ENCODE peak calls at places on chromosomes 5 and 9, in four cellular contexts. Q, P, C and U are unnamed samples.

GRCh38 chr5:139751236-139751635 is 44.4 kb upstream of the PSD2 start:
- DNase-seq in C (no peak), P (no peak), Q (no peak), U (no peak)

GRCh38 chr5:32322882-32323281 is 10.1 kb upstream of the MTMR12 start:
- DNase-seq in P (no peak), Q (no peak), C (no peak), U (no peak)

GRCh38 chr5:68644971-68645370 is 429.4 kb downstream of the PIK3R1 start:
- DNase-seq in Q (peak), C (no peak), P (no peak), U (no peak)

GRCh38 chr5:34743878-34744277 is 87.8 kb downstream of the RAI14 start:
- DNase-seq in C (no peak), P (no peak), Q (no peak), U (no peak)

GRCh38 chr5:83744851-83745250 is 24.2 kb upstream of the HAPLN1 start:
- DNase-seq in C (no peak), Q (no peak), P (no peak), U (no peak)

GRCh38 chr5:121949885-121950284 is 11.9 kb upstream of the SRFBP1 start:
- DNase-seq in C (peak), Q (no peak), P (peak), U (peak)

GRCh38 chr5:153617190-153617589 is 126.7 kb downstream of the GRIA1 start:
- DNase-seq in P (no peak), C (no peak), Q (no peak), U (no peak)

GRCh38 chr5:124395899-124396298 is 350.5 kb downstream of the ZNF608 start:
- DNase-seq in P (no peak), Q (no peak), C (no peak), U (no peak)

GRCh38 chr9:92952861-92953620 is 5.7 kb downstream of the FGD3 start:
- DNase-seq in C (no peak), P (no peak), Q (no peak), U (no peak)

GRCh38 chr5:41527201-41527779 is 16.9 kb upstream of the PLCXD3 start:
- DNase-seq in Q (no peak), P (no peak), C (no peak), U (no peak)

GRCh38 chr9:137375321-137376058 is 47.5 kb downstream of the EXD3 start:
- DNase-seq in P (no peak), C (no peak), Q (no peak), U (no peak)

GRCh38 chr9:18941060-18941746 is 91.8 kb downstream of the SAXO1 start:
- DNase-seq in Q (no peak), P (no peak), C (no peak), U (no peak)

GRCh38 chr5:39080597-39081204 is 6.5 kb upstream of the RICTOR start:
- DNase-seq in P (peak), Q (no peak), C (peak), U (peak)

GRCh38 chr9:76576344-76576743 is 117.4 kb downstream of the GCNT1 start:
- DNase-seq in Q (peak), P (no peak), C (no peak), U (no peak)

GRCh38 chr5:179344301-179345178 is 721 bp downstream of the ADAMTS2 start:
- DNase-seq in Q (no peak), C (no peak), P (no peak), U (peak)

GRCh38 chr9:129587487-129588262 is 33.2 kb downstream of the C9orf50 start:
- DNase-seq in C (peak), Q (no peak), P (no peak), U (no peak)

GRCh38 chr9:108272350-108272899 is 583.4 kb downstream of the ACTL7B start:
- DNase-seq in C (peak), Q (no peak), P (peak), U (peak)

GRCh38 chr9:127223810-127224177 is 40.8 kb upstream of the GARNL3 start:
- DNase-seq in Q (no peak), P (no peak), C (no peak), U (peak)

GRCh38 chr9:73200694-73201432 is 49.2 kb downstream of the ANXA1 start:
- DNase-seq in P (peak), Q (no peak), C (peak), U (no peak)

GRCh38 chr5:158483202-158483870 is 616.4 kb downstream of the EBF1 start:
- DNase-seq in C (no peak), Q (no peak), P (no peak), U (no peak)
- TF ChIP-seq TCF7 in C (no peak), Q (no peak), P (no peak), U (no peak)

GRCh38 chr5:115291397-115291796 is 5.1 kb downstream of the CCDC112 start:
- DNase-seq in Q (no peak), P (no peak), C (no peak), U (no peak)

GRCh38 chr5:115284021-115284420 is 12.4 kb downstream of the CCDC112 start:
- DNase-seq in C (no peak), P (no peak), Q (no peak), U (no peak)

DNA sequence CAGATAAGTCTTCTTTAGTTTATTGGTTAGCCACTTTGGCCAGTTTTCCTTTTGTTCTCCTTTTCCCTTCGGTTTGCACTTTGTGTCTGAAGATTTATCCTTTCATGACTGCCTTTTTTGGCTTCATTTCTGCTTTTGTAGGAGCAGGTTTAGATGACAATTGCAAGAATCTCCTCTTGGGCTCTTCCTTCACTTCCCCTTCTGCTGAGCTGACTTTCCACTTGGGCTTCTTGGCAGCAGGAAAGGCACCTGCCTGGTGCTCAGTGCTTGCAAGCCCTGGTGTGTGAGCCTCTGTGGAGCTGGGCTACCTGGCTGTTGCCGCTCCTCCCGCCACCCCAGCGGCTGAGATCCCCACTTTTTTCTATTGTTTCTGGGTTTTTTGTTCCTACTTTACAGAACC is 7.3 kb downstream of the CCDC112 start:
- DNase-seq in Q (no peak), C (no peak), P (no peak), U (no peak)
- TF ChIP-seq TCF7 in Q (no peak), C (no peak), P (no peak), U (no peak)

GRCh38 chr5:173611706-173612105 is 4.7 kb downstream of the BOD1 start:
- DNase-seq in C (no peak), Q (no peak), P (no peak), U (no peak)
- TF ChIP-seq TCF7 in C (no peak), Q (no peak), P (no peak), U (no peak)

DNA sequence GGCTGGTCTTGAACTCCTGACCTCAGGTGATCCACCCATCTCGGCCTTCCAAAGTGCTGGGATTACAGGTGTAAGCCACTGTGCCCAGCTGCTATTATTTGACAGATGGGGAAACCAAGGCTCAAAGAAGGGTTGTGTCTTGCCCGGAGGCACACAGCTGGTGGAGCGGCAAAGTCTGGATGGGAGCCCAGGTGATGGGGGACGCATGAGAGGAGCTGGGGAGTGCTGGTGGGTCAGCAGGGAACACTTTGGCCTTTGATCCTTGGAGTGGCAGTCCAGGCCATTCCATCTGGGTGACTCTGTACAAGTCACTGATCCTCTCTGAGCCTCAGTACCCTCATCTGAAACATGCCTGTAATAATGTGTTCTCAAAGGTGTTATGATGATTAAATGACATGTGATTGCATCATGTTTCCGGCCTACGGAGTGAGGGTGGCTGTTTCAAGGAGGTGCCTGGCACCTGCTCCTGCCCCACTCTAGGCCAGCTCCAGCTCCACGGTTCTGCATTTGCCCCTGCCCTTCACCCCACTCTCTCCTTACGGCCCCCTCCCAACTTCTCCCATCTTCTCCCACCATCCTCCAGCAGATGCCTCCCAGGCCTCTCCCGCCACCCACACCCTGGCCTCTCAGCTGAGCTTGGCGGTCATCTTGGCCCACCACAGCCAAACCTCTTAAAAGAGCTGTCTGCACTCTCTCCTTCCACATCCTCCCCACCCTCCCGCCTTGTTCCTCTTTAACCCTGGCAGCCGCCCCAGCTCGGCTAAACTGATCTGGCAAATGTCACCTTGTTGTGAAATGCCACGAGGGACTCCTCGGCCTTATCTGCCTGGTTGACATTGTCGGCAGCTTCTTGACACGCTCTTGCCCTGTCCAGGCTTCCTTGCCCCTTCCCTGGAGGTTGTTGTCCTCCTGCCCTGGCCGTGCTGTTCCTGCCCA is 5.5 kb upstream of the DBN1 start:
- DNase-seq in P (no peak), Q (no peak), C (no peak), U (no peak)
- TF ChIP-seq TCF7 in P (no peak), Q (no peak), C (no peak), U (no peak)